ENCODE peak calls at places on chromosomes 11 and 22, in five cellular contexts. One of them, this sample, is unnamed.
A peak's percentile ranks its signal among the peaks of the same experiment; 100 is the strongest.

GRCh38 chr22:29842740-29843139 is 4.7 kb upstream of the ASCC2 start:
- DNase-seq in brain microvascular endothelial cell: peak; percentile 96
- DNase-seq in cardiac septum: no peak
- DNase-seq in ELR: peak; percentile 94
- DNase-seq in GM13977: no peak
- DNase-seq in this sample: peak; percentile 86

GRCh38 chr11:2419638-2420501 is 19.3 kb downstream of the TSSC4 start:
- DNase-seq in ELR: peak; percentile 79
- DNase-seq in cardiac septum: no peak
- DNase-seq in brain microvascular endothelial cell: peak; percentile 48
- DNase-seq in GM13977: peak; percentile 89
- DNase-seq in this sample: peak; percentile 80

GRCh38 chr11:70099578-70100282 is 21.6 kb downstream of the ANO1 start:
- DNase-seq in GM13977: no peak
- DNase-seq in cardiac septum: no peak
- DNase-seq in ELR: no peak
- DNase-seq in brain microvascular endothelial cell: peak; percentile 48
- DNase-seq in this sample: peak; percentile 47

GRCh38 chr11:127042445-127042844 is 41.9 kb upstream of the KIRREL3 start:
- DNase-seq in GM13977: no peak
- DNase-seq in cardiac septum: no peak
- DNase-seq in ELR: peak; percentile 68
- DNase-seq in brain microvascular endothelial cell: no peak
- DNase-seq in this sample: peak; percentile 13

GRCh38 chr11:67483901-67484665 is 1.3 kb downstream of the AIP start:
- DNase-seq in GM13977: no peak
- DNase-seq in ELR: no peak
- DNase-seq in brain microvascular endothelial cell: no peak
- DNase-seq in cardiac septum: no peak
- DNase-seq in this sample: no peak

GRCh38 chr11:126132319-126132718 is 69.7 kb upstream of the CDON start:
- DNase-seq in ELR: no peak
- DNase-seq in brain microvascular endothelial cell: no peak
- DNase-seq in cardiac septum: no peak
- DNase-seq in GM13977: no peak
- DNase-seq in this sample: peak; percentile 41

GRCh38 chr22:33958741-33959140 is 38.5 kb upstream of the LARGE1 start:
- DNase-seq in GM13977: no peak
- DNase-seq in ELR: no peak
- DNase-seq in brain microvascular endothelial cell: no peak
- DNase-seq in cardiac septum: no peak
- DNase-seq in this sample: no peak

GRCh38 chr11:27722945-27723344 is 22.7 kb upstream of the BDNF start:
- DNase-seq in GM13977: peak; percentile 28
- DNase-seq in brain microvascular endothelial cell: peak; percentile 14
- DNase-seq in ELR: no peak
- DNase-seq in cardiac septum: no peak
- DNase-seq in this sample: peak; percentile 26

GRCh38 chr11:9633674-9634073 is 30.2 kb upstream of the SWAP70 start:
- DNase-seq in ELR: no peak
- DNase-seq in brain microvascular endothelial cell: no peak
- DNase-seq in GM13977: no peak
- DNase-seq in cardiac septum: no peak
- DNase-seq in this sample: no peak

GRCh38 chr11:2208691-2209369 is 37.2 kb upstream of the TH start:
- DNase-seq in ELR: peak; percentile 18
- DNase-seq in GM13977: no peak
- DNase-seq in cardiac septum: peak; percentile 71
- DNase-seq in brain microvascular endothelial cell: no peak
- DNase-seq in this sample: no peak

GRCh38 chr11:10806206-10806605 is 2.5 kb downstream of the EIF4G2 start:
- DNase-seq in cardiac septum: no peak
- DNase-seq in GM13977: no peak
- DNase-seq in ELR: no peak
- DNase-seq in brain microvascular endothelial cell: no peak
- DNase-seq in this sample: no peak